ENCODE peak calls at places on chromosome 19, in four cellular contexts. One of them, this sample, is unnamed.

GRCh38 chr19:1280588-1281269 is 4.9 kb upstream of the EFNA2 start:
- DNase-seq in K562: no peak
- DNase-seq in WTC11: no peak
- DNase-seq in SK-N-SH: no peak
- DNase-seq in this sample: no peak

GRCh38 chr19:42267644-42268141 is 1.4 kb upstream of the CIC start:
- DNase-seq in K562: no peak
- DNase-seq in WTC11: no peak
- DNase-seq in SK-N-SH: no peak
- DNase-seq in this sample: no peak

GRCh38 chr19:17513801-17514200 is 2.4 kb downstream of the PGLS start:
- DNase-seq in K562: no peak
- DNase-seq in WTC11: no peak
- DNase-seq in SK-N-SH: no peak
- DNase-seq in this sample: no peak

GRCh38 chr19:54002495-54003315 is 11.3 kb downstream of the CACNG6 start:
- DNase-seq in K562: no peak
- DNase-seq in WTC11: no peak
- DNase-seq in SK-N-SH: no peak
- DNase-seq in this sample: no peak

GRCh38 chr19:18742838-18743237 is 48.3 kb downstream of the COMP start:
- DNase-seq in K562: peak
- DNase-seq in WTC11: no peak
- DNase-seq in SK-N-SH: no peak
- DNase-seq in this sample: no peak

GRCh38 chr19:42290523-42291436 is 11.2 kb upstream of the PRR19 start:
- DNase-seq in K562: peak
- DNase-seq in WTC11: no peak
- DNase-seq in SK-N-SH: peak
- DNase-seq in this sample: peak

GRCh38 chr19:53942001-53942786 is 20.5 kb upstream of the CACNG8 start:
- DNase-seq in K562: peak
- DNase-seq in WTC11: peak
- DNase-seq in SK-N-SH: peak
- DNase-seq in this sample: peak

GRCh38 chr19:3668331-3669133 is 31.7 kb downstream of the PIP5K1C start:
- DNase-seq in K562: no peak
- DNase-seq in WTC11: no peak
- DNase-seq in SK-N-SH: no peak
- DNase-seq in this sample: no peak

GRCh38 chr19:35123573-35123972 is 8.0 kb downstream of the FXYD3 start:
- DNase-seq in K562: no peak
- DNase-seq in WTC11: no peak
- DNase-seq in SK-N-SH: no peak
- DNase-seq in this sample: no peak

GRCh38 chr19:36030264-36031148 is 2.2 kb downstream of the CLIP3 start:
- DNase-seq in K562: no peak
- DNase-seq in WTC11: no peak
- DNase-seq in SK-N-SH: peak
- DNase-seq in this sample: no peak

GRCh38 chr19:6156033-6156432 is 20.6 kb downstream of the ACSBG2 start:
- DNase-seq in K562: no peak
- DNase-seq in WTC11: no peak
- DNase-seq in SK-N-SH: no peak
- DNase-seq in this sample: no peak

GRCh38 chr19:3098515-3099346 is 4.6 kb downstream of the GNA11 start:
- DNase-seq in K562: no peak
- DNase-seq in WTC11: no peak
- DNase-seq in SK-N-SH: no peak
- DNase-seq in this sample: peak

GRCh38 chr19:51607920-51608562 is 22.2 kb downstream of the SIGLEC5 start:
- DNase-seq in K562: peak
- DNase-seq in WTC11: peak
- DNase-seq in SK-N-SH: no peak
- DNase-seq in this sample: peak

GRCh38 chr19:32168111-32168510 is 177.3 kb upstream of the ZNF507 start:
- DNase-seq in K562: no peak
- DNase-seq in WTC11: no peak
- DNase-seq in SK-N-SH: no peak
- DNase-seq in this sample: no peak

GRCh38 chr19:35045667-35046300 is 4.3 kb downstream of the HPN start:
- DNase-seq in K562: peak
- DNase-seq in WTC11: peak
- DNase-seq in SK-N-SH: peak
- DNase-seq in this sample: no peak

GRCh38 chr19:1248454-1249297 is at the start of gene MIDN:
- DNase-seq in K562: peak
- DNase-seq in WTC11: peak
- DNase-seq in SK-N-SH: peak
- DNase-seq in this sample: no peak

GRCh38 chr19:18785179-18786124 is 5.7 kb downstream of the COMP start:
- DNase-seq in K562: peak
- DNase-seq in WTC11: peak
- DNase-seq in SK-N-SH: peak
- DNase-seq in this sample: peak

GRCh38 chr19:29805026-29805925 is 6.5 kb upstream of the CCNE1 start:
- DNase-seq in K562: no peak
- DNase-seq in WTC11: no peak
- DNase-seq in SK-N-SH: no peak
- DNase-seq in this sample: no peak

GRCh38 chr19:3073159-3073563 is 10.9 kb upstream of the TLE5 start:
- DNase-seq in K562: peak
- DNase-seq in WTC11: no peak
- DNase-seq in SK-N-SH: peak
- DNase-seq in this sample: no peak

GRCh38 chr19:44308011-44308410 is 3.2 kb upstream of the ZNF235 start:
- DNase-seq in K562: no peak
- DNase-seq in WTC11: no peak
- DNase-seq in SK-N-SH: no peak
- DNase-seq in this sample: no peak

GRCh38 chr19:827710-828321 is at the start of gene AZU1:
- DNase-seq in K562: no peak
- DNase-seq in WTC11: no peak
- DNase-seq in SK-N-SH: no peak
- DNase-seq in this sample: no peak

GRCh38 chr19:4539697-4540581 is at the start of gene LRG1:
- DNase-seq in K562: peak
- DNase-seq in WTC11: no peak
- DNase-seq in SK-N-SH: no peak
- DNase-seq in this sample: no peak

GRCh38 chr19:16462757-16463250 is 9.0 kb downstream of the EPS15L1 start:
- DNase-seq in K562: no peak
- DNase-seq in WTC11: no peak
- DNase-seq in SK-N-SH: no peak
- DNase-seq in this sample: no peak

GRCh38 chr19:17490411-17490810 is 20.1 kb downstream of the SLC27A1 start:
- DNase-seq in K562: no peak
- DNase-seq in WTC11: no peak
- DNase-seq in SK-N-SH: no peak
- DNase-seq in this sample: no peak

GRCh38 chr19:41426952-41427646 is at the start of gene B3GNT8:
- DNase-seq in K562: peak
- DNase-seq in WTC11: peak
- DNase-seq in SK-N-SH: peak
- DNase-seq in this sample: peak

GRCh38 chr19:17420267-17420924 is 549 bp downstream of the MVB12A start:
- DNase-seq in K562: peak
- DNase-seq in WTC11: peak
- DNase-seq in SK-N-SH: peak
- DNase-seq in this sample: peak

DNA sequence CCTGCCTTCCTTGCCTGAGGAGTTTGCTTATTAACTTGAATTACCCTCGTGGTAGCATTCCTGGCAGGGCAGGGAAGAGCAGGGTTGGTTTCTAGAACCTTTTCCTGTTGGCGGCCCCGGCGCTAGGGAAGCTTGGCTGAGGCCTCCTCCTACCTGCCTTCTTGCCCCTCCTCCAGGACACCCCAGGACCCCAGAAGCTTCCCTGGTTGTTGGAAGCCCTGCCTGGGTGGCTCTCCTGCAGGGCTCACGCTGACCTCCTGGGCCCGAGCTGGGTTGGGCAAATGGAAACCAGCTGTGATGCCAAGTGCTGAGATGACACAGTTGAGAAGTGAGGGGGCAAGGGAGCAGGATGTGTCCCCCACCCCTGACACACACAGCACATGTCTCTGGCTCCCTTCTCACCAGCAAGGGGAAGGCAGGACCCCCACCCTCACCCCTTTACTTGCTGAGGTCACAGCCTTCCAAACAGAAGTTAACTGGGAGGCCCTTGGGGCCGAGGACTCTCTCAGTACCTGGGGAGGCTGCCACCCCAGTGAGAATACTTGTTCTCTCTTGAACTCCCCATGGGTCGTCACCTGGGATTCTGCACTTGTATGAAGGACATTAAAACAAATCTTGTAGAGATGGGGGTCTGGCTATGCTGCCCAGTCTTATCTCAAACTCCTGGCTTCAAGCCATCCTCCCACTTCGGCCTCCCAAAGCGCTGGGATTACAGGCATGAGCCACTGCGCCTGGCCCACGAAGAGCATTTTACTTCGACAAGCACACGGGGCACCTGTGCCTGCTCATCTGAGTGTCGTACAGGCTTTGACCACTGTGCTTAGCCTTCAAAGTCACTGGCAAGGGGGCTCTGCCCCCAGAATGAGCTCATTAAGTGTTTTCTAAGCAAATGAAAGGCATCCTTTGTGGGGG is 10.5 kb downstream of the CEBPA start:
- DNase-seq in K562: no peak
- DNase-seq in WTC11: no peak
- DNase-seq in SK-N-SH: no peak
- DNase-seq in this sample: no peak
- TF ChIP-seq TEAD4 in K562: no peak
- TF ChIP-seq TEAD4 in WTC11: no peak
- TF ChIP-seq TEAD4 in SK-N-SH: no peak
- TF ChIP-seq TEAD4 in this sample: no peak

DNA sequence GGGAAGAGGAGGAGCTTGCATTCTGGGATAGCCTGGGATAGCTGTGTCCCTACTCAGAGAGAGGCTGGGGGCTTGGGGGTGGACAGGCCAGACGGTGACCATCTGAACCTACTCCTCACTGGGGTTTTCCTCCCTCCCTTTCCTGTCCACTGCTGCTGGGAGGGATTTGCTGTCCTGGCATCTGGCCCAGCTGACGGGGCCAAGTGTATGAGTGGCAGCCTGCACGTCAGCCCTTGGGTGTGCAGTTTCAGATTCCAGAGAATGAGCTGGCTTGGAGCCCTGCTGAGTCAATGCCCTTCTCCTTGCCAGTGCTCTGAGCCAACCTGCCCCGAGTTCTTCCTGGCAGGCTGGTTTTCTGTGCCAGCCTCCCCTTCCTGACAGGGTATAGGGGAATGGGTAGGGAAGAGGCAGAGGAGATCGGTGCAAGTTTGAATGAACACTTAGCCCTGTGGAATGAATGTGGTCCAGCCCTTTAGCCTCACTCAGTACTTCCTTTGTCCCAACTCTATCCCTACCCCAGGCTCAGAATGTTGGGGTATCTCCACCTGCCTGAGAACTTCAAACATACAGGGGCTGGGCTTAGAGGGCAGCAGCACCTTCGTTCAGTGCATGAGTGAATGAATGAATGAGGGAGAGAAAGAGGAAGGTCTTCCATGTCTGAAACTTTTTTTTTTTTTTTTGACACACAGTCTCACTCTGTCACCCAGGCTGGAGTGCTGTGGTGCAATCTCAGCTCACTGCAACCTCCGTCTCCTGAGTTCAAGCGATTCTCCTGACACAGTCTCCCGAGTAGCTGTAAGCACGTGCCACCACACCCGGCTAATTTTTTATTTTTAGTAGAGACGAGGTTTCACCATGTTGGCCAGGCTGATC is 1.8 kb upstream of the ANGPTL4 start:
- DNase-seq in K562: no peak
- DNase-seq in WTC11: no peak
- DNase-seq in SK-N-SH: peak
- DNase-seq in this sample: no peak
- TF ChIP-seq TEAD4 in K562: no peak
- TF ChIP-seq TEAD4 in WTC11: no peak
- TF ChIP-seq TEAD4 in SK-N-SH: peak
- TF ChIP-seq TEAD4 in this sample: no peak

GRCh38 chr19:46412034-46412982 is 1.1 kb downstream of the CCDC8 start:
- DNase-seq in K562: peak
- DNase-seq in WTC11: no peak
- DNase-seq in SK-N-SH: no peak
- DNase-seq in this sample: no peak

GRCh38 chr19:46416077-46416709 is 2.8 kb upstream of the CCDC8 start:
- DNase-seq in K562: peak
- DNase-seq in WTC11: peak
- DNase-seq in SK-N-SH: peak
- DNase-seq in this sample: peak

GRCh38 chr19:46411088-46412033 is 2.0 kb downstream of the CCDC8 start:
- DNase-seq in K562: no peak
- DNase-seq in WTC11: no peak
- DNase-seq in SK-N-SH: no peak
- DNase-seq in this sample: no peak

GRCh38 chr19:46412983-46413261 is 442 bp downstream of the CCDC8 start:
- DNase-seq in K562: peak
- DNase-seq in WTC11: no peak
- DNase-seq in SK-N-SH: no peak
- DNase-seq in this sample: no peak

DNA sequence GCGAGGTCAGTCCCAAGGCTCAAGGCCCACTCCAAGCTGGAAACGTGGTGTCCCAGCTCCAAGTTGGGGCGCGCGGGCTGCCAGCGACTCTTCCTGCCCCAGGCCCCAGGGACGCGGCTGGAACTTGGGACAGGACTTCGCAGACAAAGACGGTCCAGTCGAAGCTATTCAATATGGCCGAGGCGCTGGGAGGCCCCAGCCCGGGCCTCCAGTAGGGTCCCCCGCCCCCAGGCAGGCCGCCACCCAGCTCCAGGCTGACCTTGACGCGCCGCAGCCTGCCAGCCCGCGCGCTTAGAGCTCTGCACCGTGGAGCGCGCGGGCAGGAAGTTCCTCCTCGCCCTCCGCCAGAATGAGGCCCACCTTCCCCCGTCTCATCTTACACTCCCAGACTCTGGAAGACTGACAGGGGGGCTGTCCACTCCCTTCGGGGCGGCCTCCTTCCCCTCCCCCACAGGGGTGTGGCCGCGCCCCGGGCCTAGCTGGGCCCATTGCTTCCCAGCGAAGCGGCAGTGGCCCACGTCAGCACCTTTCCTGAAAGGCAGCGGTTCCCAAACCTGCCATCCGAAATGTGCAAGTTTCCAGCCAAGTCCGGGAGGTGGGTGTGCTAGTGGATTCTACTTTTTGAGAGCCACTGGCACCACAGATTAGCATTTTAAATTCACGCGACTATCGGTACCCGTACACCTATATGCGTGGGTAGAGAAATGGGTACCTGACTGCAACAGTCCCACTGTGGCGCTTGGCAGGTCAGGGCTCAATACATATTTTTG is at the start of gene CCDC8:
- DNase-seq in K562: peak
- DNase-seq in WTC11: peak
- DNase-seq in SK-N-SH: no peak
- DNase-seq in this sample: peak
- TF ChIP-seq TEAD4 in K562: no peak
- TF ChIP-seq TEAD4 in WTC11: no peak
- TF ChIP-seq TEAD4 in SK-N-SH: no peak
- TF ChIP-seq TEAD4 in this sample: no peak

GRCh38 chr19:12159773-12160414 is 3.0 kb upstream of the ZNF136 start:
- DNase-seq in K562: peak
- DNase-seq in WTC11: peak
- DNase-seq in SK-N-SH: peak
- DNase-seq in this sample: no peak

GRCh38 chr19:12155324-12155723 is 1.2 kb downstream of the ZNF625 start:
- DNase-seq in K562: no peak
- DNase-seq in WTC11: no peak
- DNase-seq in SK-N-SH: no peak
- DNase-seq in this sample: no peak

GRCh38 chr19:12156254-12157058 is at the start of gene ZNF625:
- DNase-seq in K562: no peak
- DNase-seq in WTC11: peak
- DNase-seq in SK-N-SH: peak
- DNase-seq in this sample: peak
- TF ChIP-seq TEAD4 in K562: no peak
- TF ChIP-seq TEAD4 in WTC11: no peak
- TF ChIP-seq TEAD4 in SK-N-SH: no peak
- TF ChIP-seq TEAD4 in this sample: peak